ENCODE peak calls at places on chromosomes 13 and 19, in eight cellular contexts. W, P, U, V, I, T, D and Q are unnamed samples.

GRCh38 chr13:98986226-98986846 is 8.5 kb upstream of the DOCK9 start:
- DNase-seq in W (no peak), P (no peak), U (no peak), V (no peak), I (no peak), T (no peak), D (no peak), Q (no peak)

GRCh38 chr13:50081899-50082425 is 66.7 kb downstream of the KCNRG start:
- DNase-seq in W (peak; percentile 99), P (peak; percentile 99), U (peak; percentile 98), V (peak; percentile 98), I (peak; percentile 99), T (peak; percentile 97), D (peak; percentile 97), Q (peak; percentile 92)

GRCh38 chr13:50801087-50801931 is 42.2 kb downstream of the DLEU7 start:
- DNase-seq in W (peak; percentile 71), P (peak; percentile 76), U (peak; percentile 26), V (no peak), I (no peak), T (peak; percentile 52), D (no peak), Q (no peak)

GRCh38 chr13:42215578-42216421 is 56.2 kb upstream of the AKAP11 start:
- DNase-seq in W (peak; percentile 38), P (peak; percentile 44), U (no peak), V (no peak), I (no peak), T (peak; percentile 37), D (no peak), Q (no peak)

GRCh38 chr19:47497073-47497766 is 13.2 kb upstream of the KPTN start:
- DNase-seq in W (no peak), P (no peak), U (no peak), V (no peak), I (peak; percentile 73), T (no peak), D (no peak), Q (no peak)

GRCh38 chr13:86559915-86560314 is 760.7 kb upstream of the SLITRK6 start:
- DNase-seq in W (no peak), P (no peak), U (no peak), V (no peak), I (no peak), T (no peak), D (no peak), Q (no peak)

GRCh38 chr19:821976-822773 is 420 bp upstream of the PLPPR3 start:
- DNase-seq in W (no peak), P (no peak), U (no peak), V (no peak), I (no peak), T (no peak), D (no peak), Q (no peak)

GRCh38 chr19:39127812-39128510 is 2.4 kb downstream of the PAK4 start:
- DNase-seq in W (no peak), P (no peak), U (peak; percentile 53), V (no peak), I (no peak), T (peak; percentile 92), D (peak; percentile 53), Q (no peak)

GRCh38 chr13:112813552-112813951 is 123.7 kb downstream of the ATP11A start:
- DNase-seq in W (no peak), P (no peak), U (no peak), V (no peak), I (no peak), T (no peak), D (no peak), Q (no peak)

GRCh38 chr13:35475131-35475959 is 1.1 kb downstream of the MAB21L1 start:
- DNase-seq in W (peak; percentile 7), P (peak; percentile 9), U (no peak), V (no peak), I (peak; percentile 86), T (no peak), D (no peak), Q (no peak)

GRCh38 chr13:30792257-30793000 is 57.1 kb downstream of the ALOX5AP start:
- DNase-seq in W (peak; percentile 93), P (no peak), U (peak; percentile 91), V (peak; percentile 75), I (peak; percentile 88), T (peak; percentile 89), D (peak; percentile 68), Q (peak; percentile 38)

GRCh38 chr13:42553098-42554046 is 20.6 kb upstream of the TNFSF11 start:
- DNase-seq in W (peak; percentile 87), P (no peak), U (no peak), V (no peak), I (no peak), T (no peak), D (no peak), Q (no peak)

GRCh38 chr13:74891610-74892009 is 590.4 kb downstream of the TBC1D4 start:
- DNase-seq in W (peak; percentile 28), P (no peak), U (no peak), V (no peak), I (no peak), T (no peak), D (no peak), Q (no peak)

GRCh38 chr13:95906999-95907398 is 146.2 kb downstream of the UGGT2 start:
- DNase-seq in W (no peak), P (no peak), U (no peak), V (no peak), I (no peak), T (no peak), D (no peak), Q (no peak)

GRCh38 chr19:45587873-45588272 is 3.3 kb upstream of the OPA3 start:
- DNase-seq in W (no peak), P (no peak), U (no peak), V (no peak), I (no peak), T (no peak), D (no peak), Q (no peak)

DNA sequence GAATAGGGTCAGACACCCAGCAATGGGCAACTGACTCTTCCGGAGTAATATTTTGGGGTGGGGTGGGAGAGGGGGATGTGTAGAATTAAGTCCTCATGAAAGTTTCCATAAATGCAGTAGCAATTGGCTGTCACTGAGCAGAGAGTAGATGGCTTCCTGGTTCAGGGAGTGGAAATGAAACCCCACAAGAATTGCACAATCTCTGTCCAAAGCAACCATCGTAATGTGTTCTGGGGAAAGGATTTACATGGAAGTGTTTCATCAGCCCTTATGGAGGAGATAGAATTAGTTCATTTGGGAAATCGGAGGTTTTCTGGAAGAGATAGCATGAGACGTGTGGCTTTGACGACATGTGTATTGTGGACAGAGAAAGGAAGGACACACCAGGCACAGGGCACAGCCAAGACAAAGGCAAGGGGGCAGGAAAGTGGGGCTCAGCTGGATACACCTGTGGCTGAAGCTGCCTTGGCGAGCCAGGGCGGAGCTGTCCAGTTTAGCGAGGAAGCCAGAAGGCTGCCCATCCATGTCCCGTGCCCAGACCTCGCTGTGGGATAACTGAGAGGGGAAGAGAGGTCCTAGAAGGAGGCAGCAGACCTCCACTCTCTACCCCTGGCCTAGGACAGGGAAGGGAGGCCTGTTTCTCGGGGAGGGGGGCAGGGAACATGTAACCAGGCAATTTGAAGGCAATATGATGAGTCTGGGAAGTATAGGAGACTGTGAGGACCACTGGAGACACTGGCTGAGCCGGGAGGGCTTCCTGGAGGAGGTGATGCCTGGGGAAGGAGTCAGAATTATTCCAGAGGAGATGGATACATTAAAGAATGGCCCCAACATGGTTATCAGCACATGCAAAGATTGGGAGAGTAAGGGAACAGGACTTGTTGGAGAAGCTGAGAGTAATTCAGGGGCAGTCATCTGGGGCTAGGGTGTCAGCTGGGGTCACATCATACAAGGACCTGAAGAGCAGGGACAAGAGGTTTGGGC is 2.6 kb upstream of the CLEC4G start:
- DNase-seq in W (no peak), P (no peak), U (no peak), V (peak; percentile 57), I (no peak), T (no peak), D (no peak), Q (no peak)
- H3K27me3 ChIP-seq in W (peaks cover 21% of the 10 kb centered on the region), P (peaks cover 53% of the 10 kb centered on the region), U (peaks cover 34% of the 10 kb centered on the region), V (peaks cover 27% of the 10 kb centered on the region), I (peaks cover 42% of the 10 kb centered on the region), T (peaks cover 11% of the 10 kb centered on the region), D (peaks cover 27% of the 10 kb centered on the region), Q (no peaks in the 10 kb centered on the region)

GRCh38 chr19:48798937-48799336 is 11.9 kb downstream of the BCAT2 start:
- DNase-seq in W (peak; percentile 21), P (peak; percentile 70), U (no peak), V (no peak), I (no peak), T (no peak), D (no peak), Q (no peak)
- H3K4me3 ChIP-seq in W (no peak overlapping the region), P (no peak overlapping the region), U (no peak overlapping the region), V (no peak overlapping the region), I (no peak overlapping the region), T (no peak overlapping the region), D (no peak overlapping the region), Q (no peak overlapping the region)

GRCh38 chr13:76293346-76293745 is 592.9 kb downstream of the KCTD12 start:
- DNase-seq in W (no peak), P (no peak), U (no peak), V (no peak), I (no peak), T (no peak), D (no peak), Q (no peak)

GRCh38 chr13:76293751-76294150 is 592.5 kb downstream of the KCTD12 start:
- DNase-seq in W (peak; percentile 17), P (no peak), U (no peak), V (no peak), I (no peak), T (no peak), D (no peak), Q (no peak)

GRCh38 chr13:76289558-76289957 is 596.6 kb downstream of the KCTD12 start:
- DNase-seq in W (no peak), P (no peak), U (no peak), V (no peak), I (no peak), T (no peak), D (no peak), Q (no peak)

GRCh38 chr13:76292726-76293125 is 593.5 kb downstream of the KCTD12 start:
- DNase-seq in W (no peak), P (no peak), U (no peak), V (no peak), I (no peak), T (no peak), D (no peak), Q (no peak)

DNA sequence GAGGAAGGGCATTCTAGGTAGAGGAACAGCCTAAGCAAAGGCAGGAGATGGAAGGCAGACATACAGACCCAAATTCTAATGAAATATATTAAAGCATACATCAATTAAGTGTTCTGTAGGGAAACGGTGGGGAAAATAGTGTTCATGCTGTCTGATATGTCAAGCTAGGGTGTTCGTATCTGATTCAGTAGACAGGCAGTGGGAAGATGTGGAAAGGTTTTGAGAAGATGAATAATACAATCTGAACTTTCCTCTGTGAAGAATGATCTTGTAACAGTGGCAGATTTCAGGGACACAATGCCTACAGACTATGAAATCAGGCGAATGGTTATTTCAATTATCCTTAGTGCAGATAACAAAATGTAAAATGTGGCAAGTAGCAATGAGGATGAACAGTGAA is 594.2 kb downstream of the KCTD12 start:
- DNase-seq in W (no peak), P (no peak), U (no peak), V (no peak), I (no peak), T (no peak), D (no peak), Q (no peak)
- H3K36me3 ChIP-seq in W (no peaks in the 10 kb centered on the region), P (no peaks in the 10 kb centered on the region), U (no peaks in the 10 kb centered on the region), V (no peaks in the 10 kb centered on the region), I (no peaks in the 10 kb centered on the region), T (no peaks in the 10 kb centered on the region), D (no peaks in the 10 kb centered on the region), Q (no peaks in the 10 kb centered on the region)

DNA sequence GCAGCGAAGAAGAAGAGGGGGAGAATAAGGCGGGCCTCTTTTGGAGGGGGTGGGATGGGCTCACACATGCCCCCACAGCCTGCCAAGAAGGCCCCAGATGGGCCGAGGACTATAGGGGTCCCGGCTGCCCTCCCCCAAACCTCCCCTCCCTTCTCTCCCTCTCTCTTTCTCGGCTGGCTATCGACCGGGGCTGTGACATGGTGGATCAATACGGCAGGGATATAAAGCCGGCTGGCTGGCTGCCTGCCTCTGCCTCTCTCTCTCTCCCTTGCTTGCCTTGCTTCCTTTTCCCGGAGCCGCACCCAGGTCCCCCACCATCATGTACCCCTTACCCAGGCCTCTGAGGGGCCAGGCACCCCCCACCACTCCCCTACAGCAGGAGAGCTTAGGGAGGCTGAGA is 20.0 kb upstream of the POU2F2 start:
- DNase-seq in W (no peak), P (no peak), U (no peak), V (no peak), I (no peak), T (no peak), D (no peak), Q (no peak)
- H3K27me3 ChIP-seq in W (peaks cover 41% of the 10 kb centered on the region), P (peaks cover 5% of the 10 kb centered on the region), U (peaks cover 34% of the 10 kb centered on the region), V (peaks cover 41% of the 10 kb centered on the region), I (peaks cover 64% of the 10 kb centered on the region), T (no peaks in the 10 kb centered on the region), D (peaks cover 31% of the 10 kb centered on the region), Q (no peaks in the 10 kb centered on the region)